ENCODE peak calls at places on chromosomes 6 and 20, in four cellular contexts. One of them, this sample, is unnamed.

GRCh38 chr6:16674666-16675392 is 86.4 kb downstream of the ATXN1 start:
- DNase-seq in stimulated activated CD8-positive, alpha-beta memory T cell treated with anti-CD3 and anti-CD28 coated beads, Interleukin-7, amount 100 ng/mL, for 4 hours: no peak
- DNase-seq in HuH-7.5: no peak
- DNase-seq in WERI-Rb-1: no peak
- DNase-seq in this sample: no peak

GRCh38 chr6:42230320-42231034 is 12.8 kb upstream of the MRPS10 start:
- DNase-seq in WERI-Rb-1: no peak
- DNase-seq in stimulated activated CD8-positive, alpha-beta memory T cell treated with anti-CD3 and anti-CD28 coated beads, Interleukin-7, amount 100 ng/mL, for 4 hours: no peak
- DNase-seq in HuH-7.5: peak; percentile 15
- DNase-seq in this sample: no peak

GRCh38 chr20:18137412-18138265 is at the start of the genes KAT14 and PET117:
- DNase-seq in WERI-Rb-1: peak; percentile 93
- DNase-seq in stimulated activated CD8-positive, alpha-beta memory T cell treated with anti-CD3 and anti-CD28 coated beads, Interleukin-7, amount 100 ng/mL, for 4 hours: peak; percentile 80
- DNase-seq in HuH-7.5: peak; percentile 67
- DNase-seq in this sample: peak; percentile 90

GRCh38 chr20:33273117-33273851 is 9.7 kb upstream of the BPIFB1 start:
- DNase-seq in WERI-Rb-1: no peak
- DNase-seq in HuH-7.5: no peak
- DNase-seq in stimulated activated CD8-positive, alpha-beta memory T cell treated with anti-CD3 and anti-CD28 coated beads, Interleukin-7, amount 100 ng/mL, for 4 hours: no peak
- DNase-seq in this sample: no peak

GRCh38 chr6:37674161-37674560 is 23.5 kb downstream of the MDGA1 start:
- DNase-seq in stimulated activated CD8-positive, alpha-beta memory T cell treated with anti-CD3 and anti-CD28 coated beads, Interleukin-7, amount 100 ng/mL, for 4 hours: no peak
- DNase-seq in HuH-7.5: no peak
- DNase-seq in WERI-Rb-1: no peak
- DNase-seq in this sample: no peak

GRCh38 chr6:33112148-33112547 is 36.4 kb downstream of the HLA-DPB1 start:
- DNase-seq in WERI-Rb-1: peak; percentile 66
- DNase-seq in HuH-7.5: peak; percentile 10
- DNase-seq in stimulated activated CD8-positive, alpha-beta memory T cell treated with anti-CD3 and anti-CD28 coated beads, Interleukin-7, amount 100 ng/mL, for 4 hours: no peak
- DNase-seq in this sample: no peak

GRCh38 chr6:167276772-167277533 is 14.2 kb upstream of the UNC93A start:
- DNase-seq in stimulated activated CD8-positive, alpha-beta memory T cell treated with anti-CD3 and anti-CD28 coated beads, Interleukin-7, amount 100 ng/mL, for 4 hours: no peak
- DNase-seq in HuH-7.5: no peak
- DNase-seq in WERI-Rb-1: no peak
- DNase-seq in this sample: no peak

GRCh38 chr6:99195986-99196655 is 153.4 kb downstream of the FAXC start:
- DNase-seq in stimulated activated CD8-positive, alpha-beta memory T cell treated with anti-CD3 and anti-CD28 coated beads, Interleukin-7, amount 100 ng/mL, for 4 hours: no peak
- DNase-seq in WERI-Rb-1: no peak
- DNase-seq in HuH-7.5: no peak
- DNase-seq in this sample: no peak

GRCh38 chr6:100105919-100106318 is 111.9 kb upstream of the MCHR2 start:
- DNase-seq in WERI-Rb-1: no peak
- DNase-seq in HuH-7.5: no peak
- DNase-seq in stimulated activated CD8-positive, alpha-beta memory T cell treated with anti-CD3 and anti-CD28 coated beads, Interleukin-7, amount 100 ng/mL, for 4 hours: no peak
- DNase-seq in this sample: no peak

GRCh38 chr6:148972481-148972880 is 225.7 kb downstream of the UST start:
- DNase-seq in HuH-7.5: peak; percentile 27
- DNase-seq in WERI-Rb-1: peak; percentile 21
- DNase-seq in stimulated activated CD8-positive, alpha-beta memory T cell treated with anti-CD3 and anti-CD28 coated beads, Interleukin-7, amount 100 ng/mL, for 4 hours: no peak
- DNase-seq in this sample: peak; percentile 86

GRCh38 chr6:149354009-149354408 is 36.5 kb downstream of the TAB2 start:
- DNase-seq in WERI-Rb-1: no peak
- DNase-seq in stimulated activated CD8-positive, alpha-beta memory T cell treated with anti-CD3 and anti-CD28 coated beads, Interleukin-7, amount 100 ng/mL, for 4 hours: no peak
- DNase-seq in HuH-7.5: no peak
- DNase-seq in this sample: no peak

GRCh38 chr6:137661601-137662000 is 167.4 kb upstream of the OLIG3 start:
- DNase-seq in WERI-Rb-1: peak; percentile 24
- DNase-seq in stimulated activated CD8-positive, alpha-beta memory T cell treated with anti-CD3 and anti-CD28 coated beads, Interleukin-7, amount 100 ng/mL, for 4 hours: peak; percentile 42
- DNase-seq in HuH-7.5: no peak
- DNase-seq in this sample: peak; percentile 18

GRCh38 chr6:157267654-157268053 is 55.7 kb downstream of the TMEM242 start:
- DNase-seq in stimulated activated CD8-positive, alpha-beta memory T cell treated with anti-CD3 and anti-CD28 coated beads, Interleukin-7, amount 100 ng/mL, for 4 hours: no peak
- DNase-seq in WERI-Rb-1: no peak
- DNase-seq in HuH-7.5: no peak
- DNase-seq in this sample: no peak

GRCh38 chr20:63661959-63662812 is 4.1 kb downstream of the RTEL1 start:
- DNase-seq in HuH-7.5: no peak
- DNase-seq in WERI-Rb-1: no peak
- DNase-seq in stimulated activated CD8-positive, alpha-beta memory T cell treated with anti-CD3 and anti-CD28 coated beads, Interleukin-7, amount 100 ng/mL, for 4 hours: no peak
- DNase-seq in this sample: no peak

GRCh38 chr6:105424177-105424783 is 21.4 kb upstream of the PREP start:
- DNase-seq in WERI-Rb-1: peak; percentile 57
- DNase-seq in stimulated activated CD8-positive, alpha-beta memory T cell treated with anti-CD3 and anti-CD28 coated beads, Interleukin-7, amount 100 ng/mL, for 4 hours: peak; percentile 47
- DNase-seq in HuH-7.5: no peak
- DNase-seq in this sample: no peak

GRCh38 chr20:6525447-6526303 is 241.8 kb upstream of the BMP2 start:
- DNase-seq in stimulated activated CD8-positive, alpha-beta memory T cell treated with anti-CD3 and anti-CD28 coated beads, Interleukin-7, amount 100 ng/mL, for 4 hours: no peak
- DNase-seq in WERI-Rb-1: peak; percentile 6
- DNase-seq in HuH-7.5: no peak
- DNase-seq in this sample: peak; percentile 7